ENCODE peak calls at places on chromosomes 3 and 15, in five cellular contexts. T, N, X, R and K are unnamed samples.

GRCh38 chr15:40217166-40217785 is 21.6 kb upstream of the PAK6 start:
- DNase-seq in T (peak; percentile 64), N (peak; percentile 88), X (peak; percentile 91), R (no peak), K (peak; percentile 52)

GRCh38 chr3:123632161-123632655 is 47.4 kb upstream of the HACD2 start:
- DNase-seq in T (no peak), N (peak; percentile 52), X (no peak), R (no peak), K (peak; percentile 48)

GRCh38 chr3:126439968-126440708 is 35.6 kb downstream of the ZXDC start:
- DNase-seq in T (no peak), N (no peak), X (no peak), R (peak; percentile 22), K (no peak)

GRCh38 chr3:46947981-46948791 is 28.4 kb downstream of the CCDC12 start:
- DNase-seq in T (peak; percentile 69), N (peak; percentile 47), X (peak; percentile 54), R (no peak), K (peak; percentile 28)

GRCh38 chr3:9815986-9816385 is 5.9 kb downstream of the TTLL3 start:
- DNase-seq in T (no peak), N (no peak), X (no peak), R (no peak), K (no peak)

GRCh38 chr3:52518723-52519444 is 14.8 kb downstream of the NT5DC2 start:
- DNase-seq in T (no peak), N (peak; percentile 70), X (no peak), R (peak; percentile 84), K (no peak)

GRCh38 chr15:51403072-51403878 is 61.8 kb downstream of the GLDN start:
- DNase-seq in T (peak; percentile 60), N (peak; percentile 69), X (peak; percentile 43), R (peak; percentile 23), K (peak; percentile 36)

GRCh38 chr3:149131594-149131993 is 2.2 kb downstream of the HPS3 start:
- DNase-seq in T (no peak), N (no peak), X (peak; percentile 19), R (no peak), K (no peak)

GRCh38 chr3:37506968-37507535 is 332.7 kb upstream of the LRRFIP2 start:
- DNase-seq in T (no peak), N (no peak), X (no peak), R (no peak), K (no peak)

GRCh38 chr3:167008765-167009164 is 371.3 kb downstream of the ZBBX start:
- DNase-seq in T (no peak), N (no peak), X (no peak), R (no peak), K (no peak)

GRCh38 chr3:189001559-189001958 is 170.2 kb upstream of the TPRG1 start:
- DNase-seq in T (peak; percentile 83), N (no peak), X (no peak), R (no peak), K (peak; percentile 86)

GRCh38 chr3:14113964-14114667 is 10.6 kb downstream of the CHCHD4 start:
- DNase-seq in T (no peak), N (peak; percentile 50), X (no peak), R (no peak), K (no peak)